ENCODE peak calls at places on chromosomes 3 and 15, in seven cellular contexts. L is naive thymus-derived CD4-positive, alpha-beta T cell; H is CD8-positive, alpha-beta T cell; Z is body of pancreas; A is pancreas; S is stomach; V is PC-9. Y is an unnamed sample.

GRCh38 chr15:88619796-88620195 is 1.3 kb upstream of the AEN start:
- DNase-seq in L (no peak), H (no peak), Z (no peak), A (no peak), S (no peak), V (no peak), Y (peak; percentile 74)

GRCh38 chr3:29494305-29495036 is 213.6 kb downstream of the RBMS3 start:
- DNase-seq in L (no peak), H (no peak), Z (no peak), A (no peak), S (no peak), V (no peak), Y (no peak)

GRCh38 chr3:146142757-146143156 is 18.2 kb downstream of the PLOD2 start:
- DNase-seq in L (no peak), H (no peak), Z (no peak), A (no peak), S (no peak), V (no peak), Y (peak; percentile 18)

GRCh38 chr3:62585861-62586260 is 212.5 kb upstream of the FEZF2 start:
- DNase-seq in L (no peak), H (no peak), Z (no peak), A (no peak), S (no peak), V (no peak), Y (no peak)

GRCh38 chr3:30443756-30444673 is 162.4 kb upstream of the TGFBR2 start:
- DNase-seq in L (no peak), H (no peak), Z (no peak), A (no peak), S (no peak), V (no peak), Y (no peak)

GRCh38 chr3:185561958-185562357 is 9.6 kb upstream of the LIPH start:
- DNase-seq in L (no peak), H (no peak), Z (no peak), A (no peak), S (no peak), V (peak; percentile 18), Y (peak; percentile 48)

GRCh38 chr3:56048946-56049345 is 419.3 kb downstream of the ERC2 start:
- DNase-seq in L (no peak), H (no peak), Z (no peak), A (no peak), S (no peak), V (no peak), Y (no peak)

GRCh38 chr15:84816694-84817460 is at the start of gene ALPK3:
- DNase-seq in L (no peak), H (no peak), Z (peak; percentile 68), A (peak; percentile 83), S (peak; percentile 47), V (peak; percentile 1), Y (no peak)

GRCh38 chr3:8536106-8537052 is 34.8 kb downstream of the LMCD1 start:
- DNase-seq in L (no peak), H (no peak), Z (no peak), A (no peak), S (no peak), V (no peak), Y (no peak)

GRCh38 chr3:143109861-143110260 is 9.7 kb upstream of the CHST2 start:
- DNase-seq in L (no peak), H (no peak), Z (no peak), A (no peak), S (no peak), V (no peak), Y (no peak)

DNA sequence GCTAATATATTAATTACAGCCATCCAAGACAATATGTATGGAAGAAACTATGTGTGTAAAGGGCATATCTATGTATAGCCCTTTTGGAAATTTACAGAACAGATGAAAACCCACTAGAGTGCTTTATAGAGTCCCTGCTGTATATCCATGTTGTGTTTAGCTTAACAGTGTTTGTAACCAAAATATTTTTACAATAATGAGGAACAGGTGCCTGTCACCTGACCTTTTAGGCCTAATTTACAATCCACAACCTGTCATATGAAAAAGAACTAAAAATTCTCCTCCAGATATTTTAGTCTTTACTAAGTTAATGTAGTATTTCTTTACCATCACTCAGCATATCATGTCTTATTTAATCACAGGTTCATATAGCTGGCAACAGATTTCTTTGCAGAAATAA is 16.4 kb upstream of the SATB1 start:
- DNase-seq in L (no peak), H (no peak), Z (no peak), A (no peak), S (no peak), V (no peak), Y (no peak)
- H3K4me1 ChIP-seq in L (peaks cover 29% of the 10 kb centered on the region), H (peaks cover 24% of the 10 kb centered on the region), Z (peaks cover 24% of the 10 kb centered on the region), A (peaks cover 3% of the 10 kb centered on the region), S (peaks cover 28% of the 10 kb centered on the region), V (peaks cover 24% of the 10 kb centered on the region), Y (peaks cover 35% of the 10 kb centered on the region)

GRCh38 chr3:189964623-189965022 is 156.1 kb downstream of the P3H2 start:
- DNase-seq in L (no peak), H (no peak), Z (no peak), A (no peak), S (no peak), V (no peak), Y (no peak)
- H3K36me3 ChIP-seq in L (no peaks in the 10 kb centered on the region), H (no peaks in the 10 kb centered on the region), Z (no peaks in the 10 kb centered on the region), A (no peaks in the 10 kb centered on the region), S (no peaks in the 10 kb centered on the region), V (no peaks in the 10 kb centered on the region), Y (no peaks in the 10 kb centered on the region)

DNA sequence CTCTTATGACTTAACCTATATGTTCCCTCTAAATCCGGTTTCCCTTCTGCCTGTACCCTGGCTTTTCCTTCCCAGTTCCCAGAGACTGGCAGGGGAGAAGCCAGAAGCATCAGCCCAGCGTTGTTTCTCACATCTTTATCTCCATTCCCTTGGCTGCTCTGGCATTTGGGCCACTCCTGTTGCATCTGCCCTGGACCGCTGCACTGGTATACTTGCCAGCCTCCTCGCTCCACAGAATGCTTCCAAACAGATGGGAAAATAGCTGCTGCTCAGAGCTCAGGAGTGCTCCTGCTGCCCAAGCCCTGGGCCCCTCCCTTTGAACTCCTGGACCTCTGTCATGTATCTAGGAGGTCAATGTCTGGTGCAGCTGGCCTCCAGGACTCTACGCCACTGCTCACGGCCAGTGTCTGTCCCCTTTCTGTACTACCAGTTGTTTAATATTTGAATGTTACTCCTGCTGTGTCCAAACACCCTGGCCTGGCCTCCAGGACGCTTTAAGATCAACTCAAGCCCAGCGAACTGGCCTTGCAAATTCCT is 6.8 kb downstream of the SPINT1 start:
- DNase-seq in L (no peak), H (no peak), Z (no peak), A (no peak), S (no peak), V (no peak), Y (no peak)
- H3K4me3 ChIP-seq in L (no peak overlapping the region), H (no peak overlapping the region), Z (no peak overlapping the region), A (no peak overlapping the region), S (no peak overlapping the region), V (no peak overlapping the region), Y (no peak overlapping the region)

DNA sequence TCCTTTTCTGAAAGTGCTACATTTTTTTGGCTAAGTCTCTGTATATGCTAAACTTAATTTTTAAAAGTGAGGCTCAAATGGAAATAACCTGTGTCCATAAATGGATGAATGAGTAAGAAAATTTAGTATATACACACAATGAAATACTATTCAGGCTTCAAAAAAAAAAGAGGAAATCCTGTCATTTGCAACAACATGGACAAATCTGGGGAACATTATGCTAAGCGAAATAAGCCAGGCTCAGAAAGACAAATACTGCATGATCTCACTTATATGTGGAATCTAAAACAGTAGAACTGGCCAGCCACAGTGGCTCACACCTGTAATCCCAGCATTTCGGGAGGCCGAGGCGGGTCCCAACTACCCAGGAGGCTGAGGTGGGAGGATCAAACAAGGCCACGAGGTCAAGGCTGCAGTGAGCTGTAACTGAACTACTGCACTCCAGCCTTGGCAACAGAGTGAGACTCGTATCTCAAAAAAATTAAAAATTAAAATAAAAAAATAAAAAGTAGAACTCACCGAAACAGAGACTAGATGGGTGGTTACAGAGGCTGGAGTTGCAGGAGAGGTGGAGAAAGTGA is 25.8 kb downstream of the CCDC12 start:
- DNase-seq in L (no peak), H (no peak), Z (no peak), A (no peak), S (no peak), V (no peak), Y (no peak)
- H3K4me1 ChIP-seq in L (peaks cover 88% of the 10 kb centered on the region), H (peaks cover 91% of the 10 kb centered on the region), Z (peaks cover 94% of the 10 kb centered on the region), A (peaks cover 73% of the 10 kb centered on the region), S (peaks cover 97% of the 10 kb centered on the region), V (peaks cover 45% of the 10 kb centered on the region), Y (no peaks in the 10 kb centered on the region)

DNA sequence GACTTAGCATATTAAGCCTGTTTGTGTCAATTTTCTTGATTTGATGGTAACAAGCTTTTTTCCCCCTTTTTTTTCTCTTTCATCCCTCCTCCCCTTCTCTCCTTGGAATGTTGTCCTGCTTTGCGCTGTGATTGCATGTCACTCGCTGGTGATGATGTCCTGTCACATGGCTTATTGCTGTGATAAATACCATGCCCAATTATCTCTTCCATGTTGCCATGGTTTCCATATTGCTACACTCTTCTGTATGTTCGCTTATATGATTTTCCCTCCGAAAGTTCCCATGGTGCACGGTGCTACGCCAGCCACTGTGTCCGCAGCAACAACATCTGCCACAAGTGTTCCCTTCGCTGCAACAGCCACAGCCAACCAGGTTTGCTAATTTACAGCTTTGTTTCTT is 187.3 kb downstream of the MBNL1 start:
- DNase-seq in L (no peak), H (no peak), Z (no peak), A (no peak), S (no peak), V (no peak), Y (no peak)
- H3K36me3 ChIP-seq in L (peaks cover 15% of the 10 kb centered on the region), H (peaks cover 24% of the 10 kb centered on the region), Z (no peaks in the 10 kb centered on the region), A (no peaks in the 10 kb centered on the region), S (peaks cover 7% of the 10 kb centered on the region), V (peaks cover 19% of the 10 kb centered on the region), Y (peaks cover 3% of the 10 kb centered on the region)

GRCh38 chr15:99686290-99686689 is 46.9 kb downstream of the LYSMD4 start:
- DNase-seq in L (no peak), H (no peak), Z (no peak), A (no peak), S (no peak), V (no peak), Y (no peak)
- H3K4me3 ChIP-seq in L (no peak overlapping the region), H (no peak overlapping the region), Z (no peak overlapping the region), A (no peak overlapping the region), S (no peak overlapping the region), V (no peak overlapping the region), Y (no peak overlapping the region)

GRCh38 chr3:122572940-122573412 is 4.5 kb upstream of the PARP15 start:
- DNase-seq in L (no peak), H (no peak), Z (peak; percentile 52), A (no peak), S (peak; percentile 34), V (peak; percentile 89), Y (peak; percentile 7)

GRCh38 chr3:122563717-122564025 is 429 bp downstream of the PARP9 start:
- DNase-seq in L (no peak), H (no peak), Z (peak; percentile 16), A (no peak), S (no peak), V (no peak), Y (no peak)

GRCh38 chr3:122564155-122564912 is at the start of the genes DTX3L and PARP9:
- DNase-seq in L (peak; percentile 82), H (peak; percentile 39), Z (peak; percentile 83), A (peak; percentile 90), S (peak; percentile 85), V (peak; percentile 64), Y (peak; percentile 48)

GRCh38 chr3:122562923-122563716 is 980 bp downstream of the PARP9 start:
- DNase-seq in L (no peak), H (no peak), Z (no peak), A (no peak), S (no peak), V (no peak), Y (no peak)

GRCh38 chr3:122568755-122569154 is 4.6 kb downstream of the DTX3L start:
- DNase-seq in L (no peak), H (no peak), Z (no peak), A (no peak), S (no peak), V (no peak), Y (no peak)
- H3K4me1 ChIP-seq in L (peaks cover 20% of the 10 kb centered on the region), H (peaks cover 15% of the 10 kb centered on the region), Z (peaks cover 28% of the 10 kb centered on the region), A (peaks cover 19% of the 10 kb centered on the region), S (peaks cover 68% of the 10 kb centered on the region), V (peaks cover 23% of the 10 kb centered on the region), Y (peaks cover 22% of the 10 kb centered on the region)

Y was measured in HAP-1.